ENCODE peak calls at places on chromosome 15, in seven cellular contexts. V, U, F, M, B, N and Q are unnamed samples. For H3K36me3, the result is how much of the 10 kb centered on the place peaks cover.

GRCh38 chr15:90915808-90916440 is 12.8 kb downstream of the MAN2A2 start:
- DNase-seq in V (no peak), U (peak), F (peak), M (no peak), B (no peak), N (no peak), Q (peak)

GRCh38 chr15:29859981-29860745 is 37.9 kb upstream of the TJP1 start:
- DNase-seq in V (no peak), U (peak), F (peak), M (peak), B (no peak), N (peak), Q (peak)

GRCh38 chr15:43469867-43470266 is 23.1 kb downstream of the TP53BP1 start:
- DNase-seq in V (no peak), U (peak), F (peak), M (peak), B (no peak), N (peak), Q (peak)

GRCh38 chr15:67094001-67094826 is 28.8 kb downstream of the SMAD3 start:
- DNase-seq in V (no peak), U (no peak), F (no peak), M (no peak), B (no peak), N (no peak), Q (no peak)

GRCh38 chr15:43215961-43216360 is 4.9 kb downstream of the EPB42 start:
- DNase-seq in V (no peak), U (peak), F (peak), M (peak), B (peak), N (peak), Q (no peak)

GRCh38 chr15:47885921-47886320 is 168.6 kb downstream of the SEMA6D start:
- DNase-seq in V (no peak), U (peak), F (peak), M (peak), B (no peak), N (peak), Q (no peak)

GRCh38 chr15:95928822-95929221 is 401.7 kb upstream of the NR2F2 start:
- DNase-seq in V (no peak), U (no peak), F (no peak), M (no peak), B (no peak), N (no peak), Q (no peak)

GRCh38 chr15:75182187-75183131 is 19.2 kb upstream of the C15orf39 start:
- DNase-seq in V (no peak), U (peak), F (peak), M (no peak), B (no peak), N (peak), Q (no peak)

GRCh38 chr15:49877871-49878511 is 241.0 kb downstream of the ATP8B4 start:
- DNase-seq in V (no peak), U (peak), F (peak), M (no peak), B (no peak), N (peak), Q (no peak)

DNA sequence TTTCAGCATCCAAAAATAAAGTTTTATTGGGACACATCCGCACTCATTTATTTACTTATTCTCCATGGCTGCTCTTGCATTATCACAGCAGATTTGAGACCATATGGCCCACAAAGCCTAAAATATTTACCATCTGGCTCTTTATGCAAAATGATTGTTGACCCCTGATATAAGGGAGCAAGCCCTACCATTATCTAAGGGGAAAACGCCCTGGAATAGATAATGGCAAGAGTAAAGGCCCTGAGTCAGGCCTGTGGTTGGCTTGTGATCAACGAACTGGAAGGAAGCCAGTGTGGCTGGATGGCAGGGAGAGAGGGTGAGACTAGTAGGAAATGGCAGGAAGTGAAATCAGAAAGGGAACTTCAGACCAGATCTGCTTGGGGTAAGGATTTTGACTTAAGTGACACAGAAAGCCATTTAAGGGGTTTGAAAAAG is 24.6 kb upstream of the DMXL2 start:
- DNase-seq in V (peak), U (peak), F (peak), M (peak), B (peak), N (peak), Q (no peak)
- H2AFZ ChIP-seq in V (no peak), U (peak), F (no peak), M (peak), B (no peak), N (no peak), Q (peak)

DNA sequence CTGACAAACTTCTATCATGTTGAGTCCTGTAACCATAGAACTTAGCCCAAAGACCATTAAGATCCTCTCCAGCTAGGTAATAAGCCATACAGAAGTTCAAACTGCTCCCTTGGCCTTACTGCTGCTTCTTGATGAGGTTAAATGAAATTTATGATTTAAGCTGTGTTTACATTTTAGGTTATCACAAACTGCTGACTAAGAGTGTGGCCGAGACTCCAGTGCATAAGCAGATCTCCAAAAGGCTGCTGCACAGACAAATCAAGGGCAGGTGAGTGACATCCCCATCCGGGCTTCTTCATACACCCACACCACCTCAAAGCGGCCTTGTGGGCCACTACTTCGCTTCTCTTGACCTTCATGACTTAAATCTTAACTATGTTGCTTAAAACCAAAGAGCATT is 39.0 kb downstream of the KIF7 start:
- DNase-seq in V (no peak), U (no peak), F (no peak), M (no peak), B (no peak), N (no peak), Q (no peak)
- H3K36me3 ChIP-seq in V (under half), U (under half), F (under half), M (under half), B (under half), N (under half), Q (under half)

GRCh38 chr15:52357949-52358348 is 62.3 kb upstream of the MYO5C start:
- DNase-seq in V (no peak), U (no peak), F (no peak), M (no peak), B (no peak), N (no peak), Q (no peak)

GRCh38 chr15:52362497-52362896 is 66.9 kb upstream of the MYO5C start:
- DNase-seq in V (peak), U (peak), F (peak), M (peak), B (no peak), N (peak), Q (no peak)

GRCh38 chr15:52361975-52362494 is 66.4 kb upstream of the MYO5C start:
- DNase-seq in V (no peak), U (no peak), F (no peak), M (no peak), B (no peak), N (no peak), Q (no peak)

DNA sequence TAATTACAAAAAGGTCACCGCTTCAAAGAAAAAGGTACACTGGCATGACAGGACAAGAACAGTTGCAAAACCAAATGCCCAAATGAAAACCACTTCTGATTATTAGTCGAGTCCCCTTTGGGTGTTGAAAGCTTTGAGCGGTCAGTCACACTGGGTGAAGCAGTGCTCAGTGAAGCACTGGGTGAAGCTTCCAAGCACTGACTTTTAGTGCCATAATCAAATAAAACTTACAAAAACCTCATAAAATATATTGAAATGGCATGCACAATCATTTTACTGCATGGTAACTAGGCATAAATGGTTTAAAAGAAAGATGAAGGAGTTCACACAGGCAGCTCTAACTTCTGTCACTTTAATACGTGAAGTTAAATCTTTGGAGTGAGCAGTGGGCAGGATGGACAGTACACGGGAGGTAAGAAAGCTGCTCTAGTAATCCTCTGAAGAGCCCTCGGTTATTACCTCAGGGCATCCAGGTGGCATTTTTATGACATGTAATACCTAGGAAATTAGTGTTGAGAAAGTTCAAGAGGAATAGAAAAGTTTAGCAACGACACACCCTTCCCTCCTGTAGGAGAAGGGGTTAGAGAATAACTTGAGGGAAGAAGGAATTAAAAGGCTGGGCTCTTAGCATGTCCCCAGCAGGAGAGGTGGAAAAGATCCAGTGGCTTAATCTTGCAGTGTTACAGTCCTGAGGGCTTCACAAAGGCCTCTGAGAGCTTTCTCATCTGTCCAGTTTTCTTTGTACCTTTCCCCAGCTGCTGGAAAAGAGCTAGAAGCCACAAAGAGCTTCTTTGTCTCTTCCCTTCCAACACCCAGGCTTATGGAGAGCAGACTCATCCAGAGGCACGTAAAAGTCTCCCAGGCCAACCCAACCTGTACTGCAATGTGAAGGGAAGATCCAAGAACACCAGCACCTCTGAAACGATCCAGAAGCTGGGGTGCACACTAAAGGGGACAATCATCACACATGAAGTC is 64.9 kb upstream of the MYO5C start:
- DNase-seq in V (no peak), U (no peak), F (no peak), M (peak), B (no peak), N (no peak), Q (no peak)
- H2AFZ ChIP-seq in V (no peak), U (no peak), F (no peak), M (peak), B (no peak), N (no peak), Q (no peak)

GRCh38 chr15:81289910-81290309 is 34.0 kb downstream of the STARD5 start:
- DNase-seq in V (no peak), U (peak), F (no peak), M (no peak), B (no peak), N (no peak), Q (no peak)
- H3K36me3 ChIP-seq in V (under half), U (under half), F (under half), M (under half), B (under half), N (under half), Q (under half)

DNA sequence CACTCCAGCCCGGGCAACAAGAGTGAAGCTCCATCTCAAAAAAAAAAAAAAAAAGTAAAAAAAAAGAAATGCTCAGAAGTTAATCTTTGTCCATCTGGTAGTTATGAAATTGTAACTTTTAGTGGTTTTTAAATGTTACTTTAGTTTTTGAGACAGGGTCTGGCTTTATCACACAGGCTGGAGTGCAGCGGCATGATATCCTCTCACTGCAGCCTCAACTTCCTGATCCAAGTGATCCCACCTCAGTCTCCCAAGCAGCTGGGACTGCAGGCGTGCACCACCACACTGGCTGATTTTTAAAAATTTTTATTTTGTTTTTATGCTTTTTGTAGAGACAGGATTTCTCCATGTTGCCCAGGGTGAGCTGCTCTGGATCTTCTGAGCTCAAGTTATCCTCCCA is 1.3 kb downstream of the RNU5B-1 start:
- DNase-seq in V (no peak), U (no peak), F (no peak), M (peak), B (no peak), N (no peak), Q (no peak)
- H2AFZ ChIP-seq in V (no peak), U (no peak), F (no peak), M (no peak), B (no peak), N (no peak), Q (no peak)

GRCh38 chr15:41018534-41018933 is 65.3 kb downstream of the CHAC1 start:
- DNase-seq in V (peak), U (peak), F (peak), M (peak), B (peak), N (peak), Q (no peak)
- H3K36me3 ChIP-seq in V (under half), U (under half), F (under half), M (under half), B (under half), N (under half), Q (under half)